ENCODE peak calls at places on chromosome 19, in ten cellular contexts. Y, T, B, F, K, E, P, W, L and Z are unnamed samples.

GRCh38 chr19:18995804-18996241 is 37.5 kb downstream of the SUGP2 start:
- DNase-seq in Y (peak; percentile 92), T (peak; percentile 91), B (peak; percentile 31), F (peak; percentile 96), K (no peak), E (peak; percentile 83), P (peak; percentile 73), W (no peak), L (no peak), Z (peak; percentile 48)

GRCh38 chr19:19068659-19069509 is 5.1 kb downstream of the SLC25A42 start:
- DNase-seq in Y (no peak), T (no peak), B (no peak), F (no peak), K (no peak), E (no peak), P (no peak), W (peak; percentile 54), L (no peak), Z (no peak)

GRCh38 chr19:49637865-49638350 is 2.0 kb downstream of the RRAS start:
- DNase-seq in Y (peak; percentile 84), T (peak; percentile 75), B (peak; percentile 88), F (peak; percentile 62), K (peak; percentile 87), E (peak; percentile 95), P (peak; percentile 83), W (peak; percentile 93), L (no peak), Z (no peak)

GRCh38 chr19:13095934-13096890 is 6.4 kb downstream of the LYL1 start:
- DNase-seq in Y (no peak), T (no peak), B (no peak), F (no peak), K (no peak), E (no peak), P (peak; percentile 71), W (no peak), L (no peak), Z (no peak)

GRCh38 chr19:47486900-47487299 is 2.9 kb upstream of the KPTN start:
- DNase-seq in Y (no peak), T (no peak), B (no peak), F (no peak), K (no peak), E (peak; percentile 13), P (no peak), W (peak; percentile 52), L (no peak), Z (no peak)

GRCh38 chr19:35118268-35119026 is 2.8 kb downstream of the FXYD3 start:
- DNase-seq in Y (no peak), T (no peak), B (peak; percentile 63), F (no peak), K (no peak), E (no peak), P (no peak), W (no peak), L (no peak), Z (no peak)

GRCh38 chr19:50311723-50312635 is 17.2 kb downstream of the KCNC3 start:
- DNase-seq in Y (no peak), T (no peak), B (no peak), F (no peak), K (no peak), E (no peak), P (no peak), W (peak; percentile 42), L (no peak), Z (peak; percentile 57)

GRCh38 chr19:19433666-19434213 is 28.3 kb downstream of the GATAD2A start:
- DNase-seq in Y (no peak), T (no peak), B (no peak), F (no peak), K (no peak), E (no peak), P (no peak), W (no peak), L (no peak), Z (no peak)

GRCh38 chr19:19674315-19674714 is 5.7 kb downstream of the ZNF101 start:
- DNase-seq in Y (no peak), T (no peak), B (no peak), F (no peak), K (no peak), E (no peak), P (no peak), W (no peak), L (no peak), Z (no peak)

GRCh38 chr19:22263121-22263520 is 23.1 kb upstream of the ZNF729 start:
- DNase-seq in Y (no peak), T (no peak), B (no peak), F (no peak), K (no peak), E (no peak), P (no peak), W (no peak), L (no peak), Z (no peak)

DNA sequence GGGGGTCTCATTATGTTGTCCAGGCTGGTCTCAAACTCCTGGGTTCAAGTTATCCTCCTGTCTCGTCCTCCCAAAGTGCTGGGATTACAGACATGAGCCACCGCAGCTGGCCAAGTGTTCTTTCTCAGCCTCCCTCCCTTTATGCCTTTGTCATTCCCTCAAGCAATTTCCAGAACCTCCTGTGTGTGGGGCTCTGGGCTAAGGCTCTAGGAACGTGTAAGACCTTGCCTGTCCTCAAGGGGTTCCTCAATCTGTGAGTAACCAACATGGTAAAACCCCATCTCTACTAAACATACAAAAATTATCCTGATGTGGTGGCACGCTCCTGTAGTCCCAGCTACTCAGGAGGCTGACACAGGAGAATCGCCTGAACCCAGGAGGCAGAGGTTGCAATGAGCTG is 15.5 kb upstream of the SPACA4 start:
- DNase-seq in Y (no peak), T (peak; percentile 28), B (no peak), F (no peak), K (no peak), E (no peak), P (no peak), W (no peak), L (no peak), Z (no peak)
- TF ChIP-seq CTCF in Y (no peak), T (peak; percentile 16), B (no peak), F (peak; percentile 33), K (no peak), E (no peak), P (no peak), W (no peak), L (no peak), Z (no peak)

GRCh38 chr19:6204212-6204611 is 68.7 kb downstream of the ACSBG2 start:
- DNase-seq in Y (peak; percentile 51), T (peak; percentile 39), B (no peak), F (no peak), K (no peak), E (no peak), P (no peak), W (peak; percentile 75), L (no peak), Z (no peak)

GRCh38 chr19:6198896-6199239 is 63.4 kb downstream of the ACSBG2 start:
- DNase-seq in Y (no peak), T (no peak), B (no peak), F (no peak), K (no peak), E (no peak), P (no peak), W (no peak), L (no peak), Z (no peak)

GRCh38 chr19:6204866-6205723 is 69.6 kb downstream of the ACSBG2 start:
- DNase-seq in Y (no peak), T (no peak), B (no peak), F (no peak), K (no peak), E (no peak), P (no peak), W (peak; percentile 46), L (no peak), Z (no peak)

GRCh38 chr19:6196361-6196760 is 60.9 kb downstream of the ACSBG2 start:
- DNase-seq in Y (no peak), T (no peak), B (no peak), F (no peak), K (no peak), E (no peak), P (no peak), W (no peak), L (no peak), Z (no peak)

DNA sequence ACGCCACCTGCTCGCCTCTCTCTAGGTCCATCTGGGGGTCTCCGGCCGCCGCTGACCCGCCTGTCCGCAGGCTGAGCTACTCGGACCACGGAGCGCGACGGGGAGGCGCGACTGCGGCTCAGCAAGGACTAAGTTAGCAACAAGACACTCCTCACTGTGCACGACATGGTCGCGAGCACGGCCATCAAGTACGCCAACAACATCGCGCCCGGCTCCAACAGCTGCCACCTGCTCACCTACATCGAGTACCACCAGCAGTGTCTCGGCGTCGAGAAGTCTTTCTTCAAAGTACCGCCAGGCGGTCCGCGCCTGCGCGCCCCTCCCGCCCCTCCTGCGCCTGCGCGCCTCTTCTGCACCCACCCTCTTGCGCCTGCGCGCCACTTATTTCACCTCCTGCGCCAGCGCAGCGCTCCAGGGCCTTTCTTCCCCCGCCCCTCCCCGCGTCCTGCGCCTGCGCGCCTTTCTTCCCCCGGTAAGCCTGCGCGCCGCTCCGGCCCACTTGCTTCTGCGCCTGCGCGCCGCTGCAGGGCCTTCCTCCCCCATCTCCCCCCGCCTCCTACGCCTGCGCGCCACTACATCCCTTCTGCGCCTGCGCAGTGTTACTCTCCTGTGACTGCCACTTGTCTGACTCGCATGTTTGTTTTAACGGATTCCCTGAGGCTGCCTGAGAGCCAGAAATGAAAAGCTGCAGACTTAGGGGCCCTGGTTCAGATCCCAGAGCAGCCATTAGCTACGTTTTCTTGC is 63.9 kb downstream of the ACSBG2 start:
- DNase-seq in Y (peak; percentile 99), T (peak; percentile 98), B (peak; percentile 98), F (peak; percentile 98), K (peak; percentile 96), E (peak; percentile 99), P (peak; percentile 100), W (peak; percentile 100), L (peak; percentile 100), Z (peak; percentile 97)
- TF ChIP-seq CTCF in Y (peak; percentile 35), T (peak; percentile 27), B (no peak), F (peak; percentile 29), K (peak; percentile 46), E (peak; percentile 30), P (peak; percentile 76), W (peak; percentile 47), L (peak; percentile 1), Z (no peak)

GRCh38 chr19:3234800-3235199 is 10.3 kb downstream of the CELF5 start:
- DNase-seq in Y (no peak), T (no peak), B (no peak), F (no peak), K (no peak), E (peak; percentile 11), P (no peak), W (no peak), L (no peak), Z (no peak)
- TF ChIP-seq CTCF in Y (peak; percentile 35), T (peak; percentile 16), B (no peak), F (peak; percentile 15), K (no peak), E (no peak), P (no peak), W (no peak), L (no peak), Z (peak; percentile 15)

DNA sequence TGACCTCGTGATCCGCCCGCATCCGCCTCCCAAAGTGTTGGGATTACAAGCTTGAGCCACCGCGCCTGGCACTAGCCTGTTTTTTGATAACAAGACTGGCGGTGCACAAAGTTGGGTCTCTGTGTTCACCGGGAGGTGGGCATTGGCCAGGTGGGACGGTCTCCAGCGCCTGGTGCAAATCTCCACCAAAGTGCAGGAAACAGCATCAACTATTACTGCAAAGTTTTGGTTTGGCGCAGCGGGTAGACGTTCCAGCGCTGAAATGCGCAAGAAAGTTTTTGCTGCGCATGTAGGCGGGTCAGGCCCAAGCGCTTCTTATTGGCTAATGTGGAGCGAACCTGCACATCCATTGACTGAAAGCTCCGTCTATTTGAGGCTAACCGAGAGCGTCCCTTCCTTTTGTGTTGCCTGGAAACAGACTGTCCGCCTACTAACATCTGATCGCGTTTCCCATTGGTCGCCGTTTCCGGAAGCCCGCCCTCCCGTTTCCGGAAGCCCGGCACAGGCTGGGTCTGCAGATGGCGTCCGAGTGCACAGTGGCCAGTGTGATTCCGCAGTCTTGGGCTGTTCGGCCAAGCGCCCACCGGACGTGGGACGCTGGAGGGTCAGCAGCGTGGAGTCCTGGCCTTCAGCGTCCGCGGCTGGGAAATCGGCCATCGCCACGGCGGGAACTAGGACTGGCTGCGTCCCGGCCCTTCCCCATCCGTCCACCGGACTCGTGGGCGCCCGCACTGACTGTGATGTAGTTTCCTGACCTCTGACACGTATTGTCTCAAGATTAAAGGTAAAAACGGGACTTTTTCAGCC is 53.3 kb upstream of the ZNF527 start:
- DNase-seq in Y (peak; percentile 99), T (peak; percentile 99), B (peak; percentile 98), F (peak; percentile 99), K (peak; percentile 92), E (peak; percentile 96), P (peak; percentile 97), W (peak; percentile 98), L (peak; percentile 89), Z (peak; percentile 47)
- TF ChIP-seq CTCF in Y (peak; percentile 27), T (peak; percentile 3), B (peak; percentile 49), F (peak; percentile 53), K (peak; percentile 36), E (peak; percentile 47), P (no peak), W (peak; percentile 30), L (peak; percentile 19), Z (peak; percentile 38)